ENCODE peak calls at places on chromosomes 2 and 18, in eight cellular contexts. C, P, D, H, N, I, A and U are unnamed samples.

GRCh38 chr2:219506802-219507554 is 7.3 kb upstream of the ASIC4 start:
- DNase-seq in N (peak), D (no peak), C (no peak), P (no peak), A (no peak), H (peak), I (no peak), U (no peak)

GRCh38 chr18:45197526-45197970 is 417.7 kb upstream of the SLC14A2 start:
- DNase-seq in A (no peak), I (no peak), D (no peak), C (no peak), H (peak), P (no peak), N (no peak), U (no peak)

GRCh38 chr2:238868616-238869292 is 20.9 kb downstream of the TWIST2 start:
- DNase-seq in D (no peak), C (no peak), P (no peak), I (no peak), H (peak), A (no peak), N (no peak), U (no peak)

GRCh38 chr2:102826904-102827303 is 65.1 kb downstream of the TMEM182 start:
- DNase-seq in C (no peak), N (peak), D (no peak), P (no peak), I (no peak), A (no peak), H (peak), U (no peak)

GRCh38 chr2:20633794-20634259 is 17.1 kb downstream of the HS1BP3 start:
- DNase-seq in N (no peak), I (no peak), C (no peak), P (no peak), H (no peak), D (no peak), A (no peak), U (no peak)

GRCh38 chr2:145752091-145752806 is 1232.3 kb upstream of the ZEB2 start:
- DNase-seq in A (peak), C (no peak), H (peak), P (no peak), D (peak), I (peak), N (peak), U (no peak)

GRCh38 chr2:112012556-112012955 is 42.5 kb upstream of the TMEM87B start:
- DNase-seq in C (no peak), I (no peak), H (no peak), P (no peak), D (no peak), A (no peak), N (no peak), U (no peak)

GRCh38 chr18:3526421-3527354 is 76.7 kb downstream of the TGIF1 start:
- DNase-seq in D (peak), A (peak), N (peak), P (no peak), I (peak), C (no peak), H (peak), U (peak)

GRCh38 chr2:58237741-58238140 is 3.4 kb downstream of the FANCL start:
- DNase-seq in A (no peak), I (no peak), P (no peak), N (no peak), C (no peak), H (peak), D (no peak), U (no peak)

GRCh38 chr2:233764264-233764663 is 4.2 kb downstream of the UGT1A1 start:
- DNase-seq in D (no peak), H (no peak), P (no peak), N (no peak), C (no peak), A (peak), I (no peak), U (no peak)

GRCh38 chr2:227805578-227805977 is 8.1 kb upstream of the CCL20 start:
- DNase-seq in H (no peak), N (no peak), C (no peak), I (peak), A (no peak), P (no peak), D (no peak), U (no peak)

GRCh38 chr2:129935118-129935517 is 44.3 kb upstream of the RAB6C start:
- DNase-seq in D (no peak), A (peak), P (no peak), C (no peak), N (no peak), H (no peak), I (no peak), U (no peak)

GRCh38 chr2:223501604-223502003 is 100.6 kb downstream of the SCG2 start:
- DNase-seq in H (no peak), D (no peak), P (no peak), N (no peak), A (no peak), C (no peak), I (no peak), U (no peak)

GRCh38 chr2:177489719-177490301 is 97.2 kb downstream of the AGPS start:
- DNase-seq in C (no peak), N (peak), H (peak), D (no peak), A (peak), P (no peak), I (peak), U (peak)

GRCh38 chr2:116132833-116133232 is 1681.7 kb upstream of the DDX18 start:
- DNase-seq in A (no peak), H (no peak), D (no peak), P (no peak), C (no peak), I (no peak), N (no peak), U (no peak)

GRCh38 chr2:195536863-195537262 is 120.2 kb upstream of the SLC39A10 start:
- DNase-seq in H (no peak), D (no peak), C (no peak), I (no peak), N (no peak), A (no peak), P (no peak), U (no peak)

GRCh38 chr2:82879803-82880202 is 1579.3 kb downstream of the SUCLG1 start:
- DNase-seq in D (no peak), H (no peak), P (no peak), A (no peak), I (no peak), N (no peak), C (no peak), U (no peak)